ENCODE peak calls at places on chromosomes 4 and X, in four cellular contexts. U is bronchial epithelial cell, L is suprapubic skin, H is astrocyte of the spinal cord. P is an unnamed sample.

GRCh38 chrX:50211510-50211909 is 6.9 kb downstream of the CCNB3 start:
- DNase-seq in U (peak), H (no peak), L (no peak), P (no peak)

GRCh38 chr4:96162631-96163030 is 322.7 kb downstream of the PDHA2 start:
- DNase-seq in U (no peak), H (peak), L (no peak), P (no peak)

GRCh38 chr4:55311792-55312490 is 34.1 kb upstream of the SRD5A3 start:
- DNase-seq in L (no peak), U (no peak), H (no peak), P (no peak)

GRCh38 chr4:168766537-168767316 is 243.3 kb downstream of the CBR4 start:
- DNase-seq in L (no peak), H (peak), U (no peak), P (peak)

GRCh38 chr4:108144451-108144850 is 24.3 kb downstream of the LEF1 start:
- DNase-seq in L (no peak), H (no peak), U (no peak), P (no peak)

GRCh38 chr4:173205656-173206055 is 37.0 kb downstream of the GALNT7 start:
- DNase-seq in U (no peak), L (no peak), H (no peak), P (no peak)

GRCh38 chr4:10105421-10105820 is 11.2 kb downstream of the WDR1 start:
- DNase-seq in U (peak), H (no peak), L (no peak), P (peak)

GRCh38 chr4:22389240-22389871 is 126.5 kb downstream of the ADGRA3 start:
- DNase-seq in H (peak), L (no peak), U (peak), P (peak)

GRCh38 chr4:24561438-24562139 is 22.8 kb downstream of the DHX15 start:
- DNase-seq in L (no peak), U (no peak), H (no peak), P (no peak)

GRCh38 chrX:43003939-43004338 is 226.0 kb upstream of the PPP1R2C start:
- DNase-seq in L (no peak), H (no peak), U (no peak), P (no peak)

GRCh38 chrX:139932901-139933796 is at the start of gene ATP11C:
- DNase-seq in H (peak), U (peak), L (peak), P (peak)

GRCh38 chrX:123779908-123780396 is 47.1 kb upstream of the THOC2 start:
- DNase-seq in U (no peak), L (no peak), H (no peak), P (no peak)

GRCh38 chr4:184815046-184815877 is 10.5 kb downstream of the ACSL1 start:
- DNase-seq in H (peak), L (peak), U (peak), P (peak)

GRCh38 chr4:75895744-75896314 is 6.4 kb downstream of the PPEF2 start:
- DNase-seq in U (peak), H (peak), L (no peak), P (peak)

GRCh38 chr4:107631568-107631967 is 88.5 kb downstream of the PAPSS1 start:
- DNase-seq in U (no peak), L (no peak), H (no peak), P (peak)

GRCh38 chr4:60683953-60684352 is 516.2 kb upstream of the ADGRL3 start:
- DNase-seq in H (peak), U (no peak), L (no peak), P (no peak)

GRCh38 chrX:16138108-16138427 is 14.7 kb downstream of the GRPR start:
- DNase-seq in U (no peak), L (no peak), H (no peak), P (no peak)

GRCh38 chr4:152651473-152652060 is 28.2 kb downstream of the TMEM154 start:
- DNase-seq in H (no peak), U (no peak), L (no peak), P (no peak)

GRCh38 chr4:53592128-53592527 is 842 bp upstream of the LNX1 start:
- DNase-seq in U (peak), H (no peak), L (no peak), P (peak)

GRCh38 chrX:38150993-38151392 is 69.7 kb downstream of the SRPX start:
- DNase-seq in H (no peak), U (no peak), L (no peak), P (no peak)

GRCh38 chr4:8376361-8377102 is 64.0 kb downstream of the ACOX3 start:
- DNase-seq in H (peak), L (no peak), U (no peak), P (no peak)

GRCh38 chr4:123892997-123893745 is 496.6 kb downstream of the SPRY1 start:
- DNase-seq in U (peak), H (no peak), L (no peak), P (peak)

P was measured in renal cortical epithelial cell.